ENCODE peak calls at places on chromosomes 13 and 19, in six cellular contexts. One of them, this sample, is unnamed.

GRCh38 chr13:34750078-34750703 is 191.9 kb upstream of the NBEA start:
- ATAC-seq in left cardiac atrium: peak; percentile 66
- ATAC-seq in activated CD4-positive, CD25-positive, alpha-beta regulatory T cell treated with anti-CD3 and anti-CD28 coated beads, Interleukin-2, amount 50 U/mL, for 24 hours: no peak
- ATAC-seq in right lobe of liver: peak; percentile 48
- ATAC-seq in activated CD8-positive, alpha-beta memory T cell treated with anti-CD3 and anti-CD28 coated beads, Interleukin-2, amount 10 ng/mL, durations not matched to agents 7 days and 5 days: no peak
- ATAC-seq in stimulated activated naive CD8-positive, alpha-beta T cell treated with anti-CD3 and anti-CD28 coated beads, Interleukin-15, amount 100 ng/mL, for 72 hours: no peak
- ATAC-seq in this sample: peak; percentile 40

GRCh38 chr19:1364070-1364719 is 19.5 kb upstream of the NDUFS7 start:
- ATAC-seq in left cardiac atrium: no peak
- ATAC-seq in activated CD4-positive, CD25-positive, alpha-beta regulatory T cell treated with anti-CD3 and anti-CD28 coated beads, Interleukin-2, amount 50 U/mL, for 24 hours: peak; percentile 53
- ATAC-seq in stimulated activated naive CD8-positive, alpha-beta T cell treated with anti-CD3 and anti-CD28 coated beads, Interleukin-15, amount 100 ng/mL, for 72 hours: peak; percentile 83
- ATAC-seq in right lobe of liver: no peak
- ATAC-seq in activated CD8-positive, alpha-beta memory T cell treated with anti-CD3 and anti-CD28 coated beads, Interleukin-2, amount 10 ng/mL, durations not matched to agents 7 days and 5 days: peak; percentile 84
- ATAC-seq in this sample: no peak

GRCh38 chr19:54429176-54429495 is 13.9 kb downstream of the TTYH1 start:
- ATAC-seq in activated CD8-positive, alpha-beta memory T cell treated with anti-CD3 and anti-CD28 coated beads, Interleukin-2, amount 10 ng/mL, durations not matched to agents 7 days and 5 days: no peak
- ATAC-seq in activated CD4-positive, CD25-positive, alpha-beta regulatory T cell treated with anti-CD3 and anti-CD28 coated beads, Interleukin-2, amount 50 U/mL, for 24 hours: no peak
- ATAC-seq in left cardiac atrium: no peak
- ATAC-seq in right lobe of liver: no peak
- ATAC-seq in stimulated activated naive CD8-positive, alpha-beta T cell treated with anti-CD3 and anti-CD28 coated beads, Interleukin-15, amount 100 ng/mL, for 72 hours: no peak
- ATAC-seq in this sample: no peak

GRCh38 chr13:35599385-35599784 is 122.9 kb upstream of the MAB21L1 start:
- ATAC-seq in activated CD8-positive, alpha-beta memory T cell treated with anti-CD3 and anti-CD28 coated beads, Interleukin-2, amount 10 ng/mL, durations not matched to agents 7 days and 5 days: no peak
- ATAC-seq in left cardiac atrium: peak; percentile 12
- ATAC-seq in activated CD4-positive, CD25-positive, alpha-beta regulatory T cell treated with anti-CD3 and anti-CD28 coated beads, Interleukin-2, amount 50 U/mL, for 24 hours: no peak
- ATAC-seq in stimulated activated naive CD8-positive, alpha-beta T cell treated with anti-CD3 and anti-CD28 coated beads, Interleukin-15, amount 100 ng/mL, for 72 hours: no peak
- ATAC-seq in right lobe of liver: no peak
- ATAC-seq in this sample: no peak

GRCh38 chr13:42990991-42991891 is 800 bp downstream of the EPSTI1 start:
- ATAC-seq in left cardiac atrium: peak; percentile 31
- ATAC-seq in right lobe of liver: no peak
- ATAC-seq in activated CD4-positive, CD25-positive, alpha-beta regulatory T cell treated with anti-CD3 and anti-CD28 coated beads, Interleukin-2, amount 50 U/mL, for 24 hours: no peak
- ATAC-seq in stimulated activated naive CD8-positive, alpha-beta T cell treated with anti-CD3 and anti-CD28 coated beads, Interleukin-15, amount 100 ng/mL, for 72 hours: no peak
- ATAC-seq in activated CD8-positive, alpha-beta memory T cell treated with anti-CD3 and anti-CD28 coated beads, Interleukin-2, amount 10 ng/mL, durations not matched to agents 7 days and 5 days: no peak
- ATAC-seq in this sample: peak; percentile 14

GRCh38 chr13:66469745-66470144 is 760.4 kb downstream of the PCDH9 start:
- ATAC-seq in stimulated activated naive CD8-positive, alpha-beta T cell treated with anti-CD3 and anti-CD28 coated beads, Interleukin-15, amount 100 ng/mL, for 72 hours: no peak
- ATAC-seq in activated CD8-positive, alpha-beta memory T cell treated with anti-CD3 and anti-CD28 coated beads, Interleukin-2, amount 10 ng/mL, durations not matched to agents 7 days and 5 days: no peak
- ATAC-seq in right lobe of liver: no peak
- ATAC-seq in left cardiac atrium: no peak
- ATAC-seq in activated CD4-positive, CD25-positive, alpha-beta regulatory T cell treated with anti-CD3 and anti-CD28 coated beads, Interleukin-2, amount 50 U/mL, for 24 hours: no peak
- ATAC-seq in this sample: no peak

GRCh38 chr19:2759965-2760364 is 20.1 kb upstream of the SLC39A3 start:
- ATAC-seq in activated CD8-positive, alpha-beta memory T cell treated with anti-CD3 and anti-CD28 coated beads, Interleukin-2, amount 10 ng/mL, durations not matched to agents 7 days and 5 days: no peak
- ATAC-seq in left cardiac atrium: no peak
- ATAC-seq in activated CD4-positive, CD25-positive, alpha-beta regulatory T cell treated with anti-CD3 and anti-CD28 coated beads, Interleukin-2, amount 50 U/mL, for 24 hours: no peak
- ATAC-seq in stimulated activated naive CD8-positive, alpha-beta T cell treated with anti-CD3 and anti-CD28 coated beads, Interleukin-15, amount 100 ng/mL, for 72 hours: no peak
- ATAC-seq in right lobe of liver: no peak
- ATAC-seq in this sample: no peak

GRCh38 chr13:111460548-111461444 is 140.4 kb downstream of the TEX29 start:
- ATAC-seq in right lobe of liver: peak; percentile 59
- ATAC-seq in left cardiac atrium: peak; percentile 59
- ATAC-seq in activated CD4-positive, CD25-positive, alpha-beta regulatory T cell treated with anti-CD3 and anti-CD28 coated beads, Interleukin-2, amount 50 U/mL, for 24 hours: no peak
- ATAC-seq in activated CD8-positive, alpha-beta memory T cell treated with anti-CD3 and anti-CD28 coated beads, Interleukin-2, amount 10 ng/mL, durations not matched to agents 7 days and 5 days: peak; percentile 49
- ATAC-seq in stimulated activated naive CD8-positive, alpha-beta T cell treated with anti-CD3 and anti-CD28 coated beads, Interleukin-15, amount 100 ng/mL, for 72 hours: peak; percentile 53
- ATAC-seq in this sample: peak; percentile 31

GRCh38 chr19:2315121-2315817 is 7.3 kb upstream of the LINGO3 start:
- ATAC-seq in right lobe of liver: no peak
- ATAC-seq in stimulated activated naive CD8-positive, alpha-beta T cell treated with anti-CD3 and anti-CD28 coated beads, Interleukin-15, amount 100 ng/mL, for 72 hours: no peak
- ATAC-seq in activated CD8-positive, alpha-beta memory T cell treated with anti-CD3 and anti-CD28 coated beads, Interleukin-2, amount 10 ng/mL, durations not matched to agents 7 days and 5 days: no peak
- ATAC-seq in left cardiac atrium: no peak
- ATAC-seq in activated CD4-positive, CD25-positive, alpha-beta regulatory T cell treated with anti-CD3 and anti-CD28 coated beads, Interleukin-2, amount 50 U/mL, for 24 hours: no peak
- ATAC-seq in this sample: no peak

GRCh38 chr13:96491103-96491502 is 401.2 kb downstream of the HS6ST3 start:
- ATAC-seq in right lobe of liver: no peak
- ATAC-seq in stimulated activated naive CD8-positive, alpha-beta T cell treated with anti-CD3 and anti-CD28 coated beads, Interleukin-15, amount 100 ng/mL, for 72 hours: no peak
- ATAC-seq in left cardiac atrium: no peak
- ATAC-seq in activated CD4-positive, CD25-positive, alpha-beta regulatory T cell treated with anti-CD3 and anti-CD28 coated beads, Interleukin-2, amount 50 U/mL, for 24 hours: no peak
- ATAC-seq in activated CD8-positive, alpha-beta memory T cell treated with anti-CD3 and anti-CD28 coated beads, Interleukin-2, amount 10 ng/mL, durations not matched to agents 7 days and 5 days: no peak
- ATAC-seq in this sample: no peak

GRCh38 chr19:40642757-40643325 is 41.7 kb downstream of the LTBP4 start:
- ATAC-seq in left cardiac atrium: no peak
- ATAC-seq in stimulated activated naive CD8-positive, alpha-beta T cell treated with anti-CD3 and anti-CD28 coated beads, Interleukin-15, amount 100 ng/mL, for 72 hours: no peak
- ATAC-seq in activated CD4-positive, CD25-positive, alpha-beta regulatory T cell treated with anti-CD3 and anti-CD28 coated beads, Interleukin-2, amount 50 U/mL, for 24 hours: no peak
- ATAC-seq in right lobe of liver: no peak
- ATAC-seq in activated CD8-positive, alpha-beta memory T cell treated with anti-CD3 and anti-CD28 coated beads, Interleukin-2, amount 10 ng/mL, durations not matched to agents 7 days and 5 days: no peak
- ATAC-seq in this sample: no peak

GRCh38 chr19:34711890-34712289 is 22.2 kb upstream of the ZNF181 start:
- ATAC-seq in stimulated activated naive CD8-positive, alpha-beta T cell treated with anti-CD3 and anti-CD28 coated beads, Interleukin-15, amount 100 ng/mL, for 72 hours: no peak
- ATAC-seq in activated CD8-positive, alpha-beta memory T cell treated with anti-CD3 and anti-CD28 coated beads, Interleukin-2, amount 10 ng/mL, durations not matched to agents 7 days and 5 days: no peak
- ATAC-seq in right lobe of liver: no peak
- ATAC-seq in activated CD4-positive, CD25-positive, alpha-beta regulatory T cell treated with anti-CD3 and anti-CD28 coated beads, Interleukin-2, amount 50 U/mL, for 24 hours: no peak
- ATAC-seq in left cardiac atrium: no peak
- ATAC-seq in this sample: no peak

GRCh38 chr13:21595546-21595822 is 8.5 kb downstream of the MICU2 start:
- ATAC-seq in right lobe of liver: peak; percentile 40
- ATAC-seq in stimulated activated naive CD8-positive, alpha-beta T cell treated with anti-CD3 and anti-CD28 coated beads, Interleukin-15, amount 100 ng/mL, for 72 hours: no peak
- ATAC-seq in left cardiac atrium: peak; percentile 32
- ATAC-seq in activated CD4-positive, CD25-positive, alpha-beta regulatory T cell treated with anti-CD3 and anti-CD28 coated beads, Interleukin-2, amount 50 U/mL, for 24 hours: no peak
- ATAC-seq in activated CD8-positive, alpha-beta memory T cell treated with anti-CD3 and anti-CD28 coated beads, Interleukin-2, amount 10 ng/mL, durations not matched to agents 7 days and 5 days: peak; percentile 33
- ATAC-seq in this sample: no peak

GRCh38 chr19:35553385-35554000 is 8.1 kb downstream of the TMEM147 start:
- ATAC-seq in left cardiac atrium: no peak
- ATAC-seq in activated CD8-positive, alpha-beta memory T cell treated with anti-CD3 and anti-CD28 coated beads, Interleukin-2, amount 10 ng/mL, durations not matched to agents 7 days and 5 days: no peak
- ATAC-seq in right lobe of liver: no peak
- ATAC-seq in stimulated activated naive CD8-positive, alpha-beta T cell treated with anti-CD3 and anti-CD28 coated beads, Interleukin-15, amount 100 ng/mL, for 72 hours: no peak
- ATAC-seq in activated CD4-positive, CD25-positive, alpha-beta regulatory T cell treated with anti-CD3 and anti-CD28 coated beads, Interleukin-2, amount 50 U/mL, for 24 hours: no peak
- ATAC-seq in this sample: no peak

GRCh38 chr19:38266981-38267597 is 2.7 kb downstream of the SPINT2 start:
- ATAC-seq in activated CD4-positive, CD25-positive, alpha-beta regulatory T cell treated with anti-CD3 and anti-CD28 coated beads, Interleukin-2, amount 50 U/mL, for 24 hours: no peak
- ATAC-seq in left cardiac atrium: peak; percentile 10
- ATAC-seq in activated CD8-positive, alpha-beta memory T cell treated with anti-CD3 and anti-CD28 coated beads, Interleukin-2, amount 10 ng/mL, durations not matched to agents 7 days and 5 days: no peak
- ATAC-seq in right lobe of liver: peak; percentile 33
- ATAC-seq in stimulated activated naive CD8-positive, alpha-beta T cell treated with anti-CD3 and anti-CD28 coated beads, Interleukin-15, amount 100 ng/mL, for 72 hours: no peak
- ATAC-seq in this sample: no peak

GRCh38 chr19:45123440-45123850 is 30.5 kb downstream of the PPP1R37 start:
- ATAC-seq in right lobe of liver: no peak
- ATAC-seq in activated CD4-positive, CD25-positive, alpha-beta regulatory T cell treated with anti-CD3 and anti-CD28 coated beads, Interleukin-2, amount 50 U/mL, for 24 hours: no peak
- ATAC-seq in activated CD8-positive, alpha-beta memory T cell treated with anti-CD3 and anti-CD28 coated beads, Interleukin-2, amount 10 ng/mL, durations not matched to agents 7 days and 5 days: no peak
- ATAC-seq in stimulated activated naive CD8-positive, alpha-beta T cell treated with anti-CD3 and anti-CD28 coated beads, Interleukin-15, amount 100 ng/mL, for 72 hours: no peak
- ATAC-seq in left cardiac atrium: no peak
- ATAC-seq in this sample: no peak

GRCh38 chr13:45932611-45933182 is 81.1 kb upstream of the SIAH3 start:
- ATAC-seq in activated CD8-positive, alpha-beta memory T cell treated with anti-CD3 and anti-CD28 coated beads, Interleukin-2, amount 10 ng/mL, durations not matched to agents 7 days and 5 days: no peak
- ATAC-seq in left cardiac atrium: no peak
- ATAC-seq in right lobe of liver: peak; percentile 36
- ATAC-seq in stimulated activated naive CD8-positive, alpha-beta T cell treated with anti-CD3 and anti-CD28 coated beads, Interleukin-15, amount 100 ng/mL, for 72 hours: no peak
- ATAC-seq in activated CD4-positive, CD25-positive, alpha-beta regulatory T cell treated with anti-CD3 and anti-CD28 coated beads, Interleukin-2, amount 50 U/mL, for 24 hours: no peak
- ATAC-seq in this sample: no peak

GRCh38 chr19:7902796-7903243 is 857 bp upstream of the MAP2K7 start:
- ATAC-seq in left cardiac atrium: no peak
- ATAC-seq in right lobe of liver: peak; percentile 30
- ATAC-seq in activated CD8-positive, alpha-beta memory T cell treated with anti-CD3 and anti-CD28 coated beads, Interleukin-2, amount 10 ng/mL, durations not matched to agents 7 days and 5 days: no peak
- ATAC-seq in activated CD4-positive, CD25-positive, alpha-beta regulatory T cell treated with anti-CD3 and anti-CD28 coated beads, Interleukin-2, amount 50 U/mL, for 24 hours: no peak
- ATAC-seq in stimulated activated naive CD8-positive, alpha-beta T cell treated with anti-CD3 and anti-CD28 coated beads, Interleukin-15, amount 100 ng/mL, for 72 hours: no peak
- ATAC-seq in this sample: no peak

GRCh38 chr13:110627761-110628476 is 12.6 kb downstream of the NAXD start:
- ATAC-seq in activated CD8-positive, alpha-beta memory T cell treated with anti-CD3 and anti-CD28 coated beads, Interleukin-2, amount 10 ng/mL, durations not matched to agents 7 days and 5 days: no peak
- ATAC-seq in stimulated activated naive CD8-positive, alpha-beta T cell treated with anti-CD3 and anti-CD28 coated beads, Interleukin-15, amount 100 ng/mL, for 72 hours: peak; percentile 30
- ATAC-seq in left cardiac atrium: peak; percentile 18
- ATAC-seq in activated CD4-positive, CD25-positive, alpha-beta regulatory T cell treated with anti-CD3 and anti-CD28 coated beads, Interleukin-2, amount 50 U/mL, for 24 hours: no peak
- ATAC-seq in right lobe of liver: peak; percentile 20
- ATAC-seq in this sample: no peak

GRCh38 chr19:39816287-39817048 is 17.5 kb downstream of the DYRK1B start:
- ATAC-seq in activated CD8-positive, alpha-beta memory T cell treated with anti-CD3 and anti-CD28 coated beads, Interleukin-2, amount 10 ng/mL, durations not matched to agents 7 days and 5 days: no peak
- ATAC-seq in stimulated activated naive CD8-positive, alpha-beta T cell treated with anti-CD3 and anti-CD28 coated beads, Interleukin-15, amount 100 ng/mL, for 72 hours: no peak
- ATAC-seq in right lobe of liver: no peak
- ATAC-seq in left cardiac atrium: peak; percentile 59
- ATAC-seq in activated CD4-positive, CD25-positive, alpha-beta regulatory T cell treated with anti-CD3 and anti-CD28 coated beads, Interleukin-2, amount 50 U/mL, for 24 hours: no peak
- ATAC-seq in this sample: no peak